ENCODE peak calls at places on chromosomes 5 and 9, in four cellular contexts. One of them, this sample, is unnamed.
A peak's percentile ranks its signal among the peaks of the same experiment; 100 is the strongest.

GRCh38 chr9:696332-697090 is 145.0 kb upstream of the DMRT1 start:
- DNase-seq in aorta: peak; percentile 64
- DNase-seq in left colon: no peak
- DNase-seq in HTR-8/SVneo: no peak
- DNase-seq in this sample: no peak

GRCh38 chr5:52668544-52669185 is 119.1 kb upstream of the ITGA1 start:
- DNase-seq in HTR-8/SVneo: no peak
- DNase-seq in aorta: no peak
- DNase-seq in left colon: no peak
- DNase-seq in this sample: no peak

GRCh38 chr9:125296843-125297372 is 35.3 kb downstream of the GAPVD1 start:
- DNase-seq in aorta: no peak
- DNase-seq in left colon: no peak
- DNase-seq in HTR-8/SVneo: no peak
- DNase-seq in this sample: no peak

GRCh38 chr9:35508069-35508468 is 18.2 kb downstream of the RUSC2 start:
- DNase-seq in aorta: no peak
- DNase-seq in HTR-8/SVneo: no peak
- DNase-seq in left colon: no peak
- DNase-seq in this sample: no peak

GRCh38 chr5:80153586-80154126 is 102.2 kb downstream of the SERINC5 start:
- DNase-seq in left colon: peak; percentile 48
- DNase-seq in HTR-8/SVneo: no peak
- DNase-seq in aorta: no peak
- DNase-seq in this sample: no peak

GRCh38 chr9:131394464-131395026 is 659 bp downstream of the PRRC2B start:
- DNase-seq in HTR-8/SVneo: no peak
- DNase-seq in left colon: peak; percentile 47
- DNase-seq in aorta: peak; percentile 68
- DNase-seq in this sample: peak; percentile 54

GRCh38 chr5:137040641-137041340 is 458.3 kb downstream of the SPOCK1 start:
- DNase-seq in aorta: no peak
- DNase-seq in left colon: no peak
- DNase-seq in HTR-8/SVneo: no peak
- DNase-seq in this sample: no peak

GRCh38 chr5:42250-42649 is 49.7 kb upstream of the PLEKHG4B start:
- DNase-seq in HTR-8/SVneo: peak; percentile 42
- DNase-seq in left colon: no peak
- DNase-seq in aorta: no peak
- DNase-seq in this sample: no peak

GRCh38 chr5:113068559-113068958 is 92.0 kb downstream of the DCP2 start:
- DNase-seq in aorta: no peak
- DNase-seq in HTR-8/SVneo: no peak
- DNase-seq in left colon: no peak
- DNase-seq in this sample: no peak

GRCh38 chr9:138022756-138023393 is 145.3 kb downstream of the CACNA1B start:
- DNase-seq in HTR-8/SVneo: no peak
- DNase-seq in aorta: no peak
- DNase-seq in left colon: no peak
- DNase-seq in this sample: no peak

GRCh38 chr9:113770396-113770795 is 105.7 kb upstream of the ZNF618 start:
- DNase-seq in left colon: no peak
- DNase-seq in HTR-8/SVneo: no peak
- DNase-seq in aorta: no peak
- DNase-seq in this sample: no peak

GRCh38 chr9:137799630-137799983 is 78.0 kb upstream of the CACNA1B start:
- DNase-seq in HTR-8/SVneo: no peak
- DNase-seq in left colon: no peak
- DNase-seq in aorta: no peak
- DNase-seq in this sample: no peak

GRCh38 chr5:119288364-119289047 is 67.3 kb upstream of the TNFAIP8 start:
- DNase-seq in HTR-8/SVneo: no peak
- DNase-seq in left colon: no peak
- DNase-seq in aorta: no peak
- DNase-seq in this sample: no peak

GRCh38 chr5:134503937-134504437 is 21.5 kb upstream of the JADE2 start:
- DNase-seq in HTR-8/SVneo: no peak
- DNase-seq in left colon: no peak
- DNase-seq in aorta: no peak
- DNase-seq in this sample: no peak

GRCh38 chr9:14193338-14193980 is 120.5 kb downstream of the NFIB start:
- DNase-seq in HTR-8/SVneo: no peak
- DNase-seq in aorta: no peak
- DNase-seq in left colon: no peak
- DNase-seq in this sample: no peak

GRCh38 chr9:28661853-28662252 is 1088.6 kb upstream of the C9orf72 start:
- DNase-seq in left colon: no peak
- DNase-seq in HTR-8/SVneo: no peak
- DNase-seq in aorta: no peak
- DNase-seq in this sample: no peak

This sample was measured in GM10248.